ENCODE peak calls at places on chromosomes 4 and X, in eight cellular contexts. P, K, H, X, D, S, B and G are unnamed samples.

GRCh38 chr4:82799006-82799881 is 648 bp upstream of the SCD5 start:
- DNase-seq in P (peak; percentile 6), X (no peak), D (peak; percentile 26), B (no peak), H (no peak), K (no peak), S (no peak), G (no peak)

GRCh38 chrX:136346506-136346905 is 45.7 kb downstream of the ADGRG4 start:
- DNase-seq in S (no peak), B (no peak), K (no peak), X (no peak), H (no peak), P (no peak), D (no peak), G (no peak)

GRCh38 chr4:131459430-131460101 is 1689.5 kb upstream of the PCDH10 start:
- DNase-seq in K (no peak), D (no peak), P (no peak), S (no peak), X (no peak), B (no peak), H (no peak), G (no peak)

GRCh38 chr4:30619679-30620078 is 100.5 kb upstream of the PCDH7 start:
- DNase-seq in B (no peak), D (no peak), P (no peak), X (no peak), S (no peak), H (no peak), K (no peak), G (no peak)

GRCh38 chr4:138182838-138183426 is 59.2 kb downstream of the SLC7A11 start:
- DNase-seq in H (no peak), X (no peak), K (no peak), D (peak; percentile 40), B (peak; percentile 28), P (peak; percentile 35), S (no peak), G (no peak)

GRCh38 chrX:135295238-135295943 is 13.9 kb upstream of the ETDC start:
- DNase-seq in H (peak; percentile 46), X (peak; percentile 41), S (no peak), B (peak; percentile 28), K (peak; percentile 22), D (peak; percentile 34), P (peak; percentile 72), G (no peak)

GRCh38 chr4:3419836-3420605 is 21.7 kb upstream of the HGFAC start:
- DNase-seq in D (no peak), H (no peak), S (no peak), B (no peak), X (no peak), K (no peak), P (no peak), G (no peak)

GRCh38 chrX:118718737-118719136 is 8.7 kb upstream of the IL13RA1 start:
- DNase-seq in X (no peak), B (no peak), K (no peak), D (no peak), S (no peak), H (no peak), P (no peak), G (no peak)

GRCh38 chrX:119667111-119667928 is 25.6 kb downstream of the SEPTIN6 start:
- DNase-seq in P (no peak), D (no peak), X (no peak), B (peak; percentile 48), H (no peak), K (no peak), S (no peak), G (no peak)

GRCh38 chrX:402857-403256 is 16.1 kb upstream of the PPP2R3B start:
- DNase-seq in X (no peak), K (no peak), H (no peak), P (no peak), B (no peak), D (no peak), S (no peak), G (no peak)

GRCh38 chr4:152535236-152535902 is 523 bp downstream of the FBXW7 start:
- DNase-seq in X (no peak), S (no peak), H (no peak), B (no peak), K (no peak), D (peak; percentile 26), P (peak; percentile 39), G (no peak)

GRCh38 chrX:154515803-154516654 is at the start of gene FAM3A:
- DNase-seq in X (peak; percentile 89), H (peak; percentile 93), D (peak; percentile 89), K (peak; percentile 83), S (peak; percentile 85), P (peak; percentile 89), B (peak; percentile 89), G (peak; percentile 88)

GRCh38 chr4:5003372-5003857 is 15.8 kb downstream of the CYTL1 start:
- DNase-seq in K (no peak), X (no peak), P (no peak), B (no peak), H (no peak), S (no peak), D (no peak), G (no peak)

GRCh38 chr4:2243682-2244380 is 1.9 kb upstream of the HAUS3 start:
- DNase-seq in P (no peak), S (peak; percentile 27), K (no peak), B (no peak), D (peak; percentile 38), H (peak; percentile 60), X (no peak), G (no peak)

GRCh38 chr4:185730387-185730786 is 81.6 kb downstream of the SORBS2 start:
- DNase-seq in D (no peak), S (peak; percentile 11), P (peak; percentile 14), K (no peak), X (no peak), H (no peak), B (no peak), G (no peak)

GRCh38 chrX:119518371-119518770 is 46.8 kb downstream of the STEEP1 start:
- DNase-seq in X (no peak), H (no peak), D (no peak), S (no peak), K (no peak), P (no peak), B (no peak), G (no peak)

GRCh38 chrX:1182211-1182610 is 30.2 kb downstream of the CRLF2 start:
- DNase-seq in D (no peak), P (no peak), S (no peak), X (no peak), B (no peak), H (no peak), K (no peak), G (no peak)

GRCh38 chr4:69818060-69818639 is 41.8 kb downstream of the SULT1E1 start:
- DNase-seq in D (no peak), B (no peak), S (no peak), H (no peak), K (no peak), X (no peak), P (no peak), G (no peak)